ENCODE peak calls at places on chromosome 13, in nine cellular contexts. O is fibroblast of pulmonary artery, Q is T-helper 2 cell, P is NCI-H774, D is C1 segment of cervical spinal cord, G is dermis blood vessel endothelial cell, L is HT-29, T is kidney, I is mesenteric fat pad. E is an unnamed sample.

GRCh38 chr13:19881641-19882040 is 18.2 kb upstream of the ZMYM5 start:
- DNase-seq in O (no peak), Q (no peak), P (no peak), D (no peak), G (no peak), L (no peak), T (no peak), I (no peak), E (no peak)

GRCh38 chr13:35697281-35697680 is 220.8 kb upstream of the MAB21L1 start:
- DNase-seq in O (no peak), Q (no peak), P (no peak), D (no peak), G (no peak), L (no peak), T (no peak), I (no peak), E (no peak)

GRCh38 chr13:113884821-113885220 is 20.9 kb upstream of the GAS6 start:
- DNase-seq in O (no peak), Q (no peak), P (no peak), D (no peak), G (no peak), L (no peak), T (no peak), I (no peak), E (no peak)

GRCh38 chr13:30829145-30829544 is 76.9 kb upstream of the MEDAG start:
- DNase-seq in O (peak), Q (no peak), P (no peak), D (no peak), G (peak), L (peak), T (no peak), I (no peak), E (no peak)

GRCh38 chr13:25690582-25690981 is 318.8 kb downstream of the ATP8A2 start:
- DNase-seq in O (no peak), Q (no peak), P (no peak), D (no peak), G (no peak), L (no peak), T (no peak), I (no peak), E (no peak)

GRCh38 chr13:49858183-49858856 is 65.8 kb upstream of the KPNA3 start:
- DNase-seq in O (peak), Q (no peak), P (no peak), D (no peak), G (no peak), L (peak), T (no peak), I (no peak), E (no peak)

GRCh38 chr13:59247166-59247565 is 916.6 kb downstream of the DIAPH3 start:
- DNase-seq in O (no peak), Q (no peak), P (no peak), D (no peak), G (peak), L (peak), T (peak), I (no peak), E (no peak)

GRCh38 chr13:93290503-93290902 is 63.9 kb downstream of the GPC6 start:
- DNase-seq in O (peak), Q (no peak), P (no peak), D (no peak), G (no peak), L (no peak), T (no peak), I (no peak), E (no peak)

GRCh38 chr13:49443327-49443688 is 556 bp downstream of the CAB39L start:
- DNase-seq in O (peak), Q (peak), P (no peak), D (no peak), G (peak), L (no peak), T (no peak), I (no peak), E (no peak)

GRCh38 chr13:86585826-86586225 is 786.6 kb upstream of the SLITRK6 start:
- DNase-seq in O (peak), Q (no peak), P (no peak), D (no peak), G (no peak), L (no peak), T (no peak), I (no peak), E (no peak)

GRCh38 chr13:111027481-111028439 is 87.3 kb upstream of the ARHGEF7 start:
- DNase-seq in O (no peak), Q (no peak), P (no peak), D (no peak), G (no peak), L (no peak), T (no peak), I (no peak), E (no peak)

GRCh38 chr13:109974354-109974753 is 188.0 kb upstream of the IRS2 start:
- DNase-seq in O (peak), Q (no peak), P (no peak), D (no peak), G (no peak), L (no peak), T (no peak), I (no peak), E (no peak)

GRCh38 chr13:80924596-80924995 is 583.7 kb upstream of the SPRY2 start:
- DNase-seq in O (peak), Q (no peak), P (no peak), D (no peak), G (peak), L (no peak), T (no peak), I (no peak), E (no peak)

GRCh38 chr13:91946498-91947070 is 548.2 kb downstream of the GPC5 start:
- DNase-seq in O (peak), Q (no peak), P (peak), D (no peak), G (peak), L (peak), T (no peak), I (no peak), E (no peak)

GRCh38 chr13:27627377-27627776 is 5.7 kb downstream of the POLR1D start:
- DNase-seq in O (no peak), Q (peak), P (no peak), D (no peak), G (no peak), L (no peak), T (no peak), I (no peak), E (no peak)

GRCh38 chr13:112674412-112675383 is 15.1 kb upstream of the ATP11A start:
- DNase-seq in O (no peak), Q (peak), P (no peak), D (no peak), G (no peak), L (no peak), T (no peak), I (peak), E (peak)

GRCh38 chr13:43339843-43340550 is 316.6 kb downstream of the DNAJC15 start:
- DNase-seq in O (no peak), Q (no peak), P (no peak), D (no peak), G (no peak), L (no peak), T (no peak), I (no peak), E (no peak)

GRCh38 chr13:113176292-113176691 is 17.8 kb downstream of the PROZ start:
- DNase-seq in O (no peak), Q (peak), P (no peak), D (no peak), G (no peak), L (no peak), T (no peak), I (no peak), E (no peak)

GRCh38 chr13:97223711-97224461 is 1.8 kb downstream of the MBNL2 start:
- DNase-seq in O (peak), Q (peak), P (no peak), D (peak), G (peak), L (peak), T (no peak), I (no peak), E (no peak)

GRCh38 chr13:114109646-114110045 is 22.8 kb downstream of the RASA3 start:
- DNase-seq in O (no peak), Q (no peak), P (no peak), D (no peak), G (no peak), L (no peak), T (peak), I (peak), E (peak)

GRCh38 chr13:107025991-107026390 is 458.1 kb upstream of the ARGLU1 start:
- DNase-seq in O (peak), Q (no peak), P (no peak), D (no peak), G (no peak), L (peak), T (peak), I (no peak), E (no peak)

GRCh38 chr13:69124996-69125395 is 982.6 kb upstream of the ATXN8OS start:
- DNase-seq in O (no peak), Q (no peak), P (no peak), D (no peak), G (no peak), L (peak), T (no peak), I (no peak), E (no peak)

GRCh38 chr13:48235100-48235813 is 2.3 kb downstream of the ITM2B start:
- DNase-seq in O (peak), Q (peak), P (no peak), D (peak), G (peak), L (peak), T (no peak), I (no peak), E (no peak)

GRCh38 chr13:114123448-114123847 is 9.0 kb downstream of the RASA3 start:
- DNase-seq in O (no peak), Q (no peak), P (no peak), D (no peak), G (no peak), L (no peak), T (peak), I (no peak), E (no peak)

GRCh38 chr13:78192721-78193120 is 274.1 kb upstream of the EDNRB start:
- DNase-seq in O (peak), Q (no peak), P (no peak), D (no peak), G (no peak), L (no peak), T (no peak), I (no peak), E (no peak)